ENCODE peak calls at places on chromosomes 12 and 14, in eight cellular contexts. D, X, U, I, W, Z, O and T are unnamed samples.
A peak's percentile ranks its signal among the peaks of the same experiment; 100 is the strongest.

GRCh38 chr14:89957791-89958190 is 2.1 kb downstream of the TDP1 start:
- DNase-seq in D (peak; percentile 49), X (no peak), U (no peak), I (no peak), W (no peak), Z (no peak), O (no peak), T (no peak)

GRCh38 chr12:64890873-64891468 is 66.5 kb downstream of the TBC1D30 start:
- DNase-seq in D (no peak), X (no peak), U (no peak), I (peak; percentile 77), W (no peak), Z (peak; percentile 73), O (peak; percentile 61), T (no peak)

GRCh38 chr14:38366374-38366773 is 110.5 kb upstream of the CLEC14A start:
- DNase-seq in D (no peak), X (no peak), U (no peak), I (peak; percentile 46), W (no peak), Z (peak; percentile 49), O (no peak), T (no peak)

GRCh38 chr12:63869656-63870055 is 25.2 kb downstream of the SRGAP1 start:
- DNase-seq in D (peak; percentile 22), X (no peak), U (no peak), I (no peak), W (no peak), Z (no peak), O (no peak), T (no peak)

GRCh38 chr14:57869530-57870088 is 3.7 kb upstream of the SLC35F4 start:
- DNase-seq in D (no peak), X (no peak), U (no peak), I (no peak), W (no peak), Z (no peak), O (no peak), T (no peak)

GRCh38 chr14:80095623-80096022 is 115.7 kb downstream of the DIO2 start:
- DNase-seq in D (no peak), X (no peak), U (no peak), I (no peak), W (no peak), Z (no peak), O (no peak), T (no peak)

GRCh38 chr12:25051583-25052190 is 102.8 kb upstream of the BCAT1 start:
- DNase-seq in D (no peak), X (no peak), U (no peak), I (no peak), W (no peak), Z (no peak), O (no peak), T (peak; percentile 47)

GRCh38 chr12:101924647-101925046 is 47.3 kb downstream of the DRAM1 start:
- DNase-seq in D (no peak), X (no peak), U (no peak), I (peak; percentile 41), W (no peak), Z (peak; percentile 15), O (no peak), T (no peak)

GRCh38 chr12:92543872-92544271 is 158.9 kb upstream of the PLEKHG7 start:
- DNase-seq in D (no peak), X (no peak), U (no peak), I (no peak), W (no peak), Z (no peak), O (no peak), T (no peak)

GRCh38 chr14:44766285-44766684 is 195.5 kb downstream of the KLHL28 start:
- DNase-seq in D (no peak), X (no peak), U (no peak), I (no peak), W (no peak), Z (no peak), O (no peak), T (no peak)

GRCh38 chr14:69999246-69999645 is 120.0 kb downstream of the SMOC1 start:
- DNase-seq in D (no peak), X (no peak), U (no peak), I (peak; percentile 89), W (peak; percentile 49), Z (no peak), O (no peak), T (no peak)

GRCh38 chr14:69711471-69712216 is 55.3 kb upstream of the SRSF5 start:
- DNase-seq in D (no peak), X (no peak), U (peak; percentile 47), I (no peak), W (peak; percentile 35), Z (no peak), O (no peak), T (no peak)

GRCh38 chr14:59123526-59123925 is 64.9 kb upstream of the DAAM1 start:
- DNase-seq in D (no peak), X (peak; percentile 44), U (no peak), I (peak; percentile 54), W (no peak), Z (no peak), O (no peak), T (no peak)

GRCh38 chr14:75432406-75432805 is 4.6 kb downstream of the JDP2 start:
- DNase-seq in D (no peak), X (no peak), U (no peak), I (no peak), W (no peak), Z (no peak), O (no peak), T (no peak)

GRCh38 chr12:11807453-11807852 is 158.0 kb downstream of the ETV6 start:
- DNase-seq in D (no peak), X (no peak), U (no peak), I (no peak), W (no peak), Z (no peak), O (no peak), T (no peak)

GRCh38 chr12:72274926-72275325 is 2.8 kb downstream of the TRHDE start:
- DNase-seq in D (no peak), X (no peak), U (no peak), I (peak; percentile 14), W (no peak), Z (peak; percentile 15), O (peak; percentile 6), T (no peak)

GRCh38 chr12:69008510-69008909 is 75.5 kb upstream of the CPM start:
- DNase-seq in D (no peak), X (no peak), U (no peak), I (peak; percentile 37), W (no peak), Z (no peak), O (no peak), T (no peak)

GRCh38 chr12:113831486-113831885 is 134.6 kb downstream of the RBM19 start:
- DNase-seq in D (no peak), X (no peak), U (no peak), I (no peak), W (no peak), Z (no peak), O (no peak), T (no peak)
- TF ChIP-seq CTCF in D (no peak), X (no peak), U (no peak), I (no peak), W (no peak), Z (no peak), O (no peak), T (no peak)

DNA sequence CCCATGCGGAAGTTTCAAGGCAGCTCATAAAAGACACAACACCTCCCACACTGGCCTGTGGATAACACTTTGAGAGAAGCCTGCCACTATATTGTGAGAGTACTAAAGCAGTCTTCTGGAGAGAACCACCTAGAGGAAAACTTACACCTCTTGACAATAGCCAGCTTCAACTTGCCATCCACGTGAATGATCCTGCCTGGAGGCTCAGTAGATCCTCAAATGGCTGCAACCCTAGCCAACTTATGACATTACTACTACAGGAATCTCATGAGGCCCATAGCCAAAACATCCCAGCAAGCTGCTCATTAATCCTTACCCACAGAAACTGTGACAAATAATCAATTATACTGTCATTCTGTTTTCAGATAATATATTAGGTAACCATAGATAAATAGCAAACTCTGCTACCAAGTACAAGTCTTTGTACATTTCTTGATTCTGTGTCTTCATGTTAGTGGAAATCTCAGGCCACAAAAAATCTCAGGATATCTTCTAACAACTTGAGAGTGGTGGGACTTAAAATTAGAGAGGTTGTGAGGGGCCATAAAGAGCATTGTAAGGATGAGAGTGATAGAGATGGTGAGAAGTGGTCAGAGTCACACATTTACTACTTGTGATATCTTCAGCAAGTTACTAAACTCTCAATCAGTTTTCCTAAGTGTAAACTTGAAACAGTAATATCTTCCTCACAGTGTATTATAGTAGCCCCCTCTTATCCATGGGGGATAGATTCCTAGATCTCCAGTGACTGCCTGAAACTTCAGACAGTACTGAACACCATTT is 368.0 kb downstream of the C12orf50 start:
- DNase-seq in D (no peak), X (no peak), U (no peak), I (no peak), W (peak; percentile 24), Z (no peak), O (no peak), T (no peak)
- H3K4me3 ChIP-seq in D (no peak overlapping the region), X (no peak overlapping the region), U (no peak overlapping the region), I (no peak overlapping the region), W (no peak overlapping the region), Z (no peak overlapping the region), O (peak overlapping the region; percentile 31), T (no peak overlapping the region)

DNA sequence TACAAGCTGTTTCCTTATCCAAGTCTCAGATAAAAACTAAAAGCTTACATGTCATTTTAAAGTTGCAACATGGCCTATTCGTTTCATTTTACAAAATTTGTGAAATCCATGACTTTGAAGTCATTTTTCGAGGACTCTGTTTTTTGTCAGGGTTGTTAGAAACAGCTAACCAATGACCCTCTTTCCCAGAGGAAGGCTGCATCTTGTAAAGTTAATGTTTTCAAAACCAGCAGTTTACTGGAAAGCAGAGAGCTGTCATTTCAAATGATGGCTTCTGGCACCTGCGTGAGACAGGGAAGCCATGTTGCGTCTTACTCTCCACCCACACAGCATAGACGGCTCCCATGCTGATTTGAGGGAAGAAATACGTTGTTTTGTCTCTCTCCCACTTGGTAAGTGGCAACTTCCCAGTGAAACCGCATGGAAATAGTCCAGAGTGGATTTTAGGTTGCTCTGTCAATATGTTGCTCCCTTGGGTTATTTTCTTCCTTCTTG is 50.1 kb upstream of the RTRAF start:
- DNase-seq in D (no peak), X (no peak), U (no peak), I (peak; percentile 34), W (no peak), Z (no peak), O (no peak), T (no peak)
- H3K27ac ChIP-seq in D (peak overlapping the region; percentile 66), X (no peak overlapping the region), U (no peak overlapping the region), I (no peak overlapping the region), W (no peak overlapping the region), Z (no peak overlapping the region), O (no peak overlapping the region), T (no peak overlapping the region)

GRCh38 chr12:105507311-105508035 is 177.0 kb downstream of the C12orf75 start:
- DNase-seq in D (no peak), X (no peak), U (no peak), I (peak; percentile 43), W (no peak), Z (no peak), O (no peak), T (no peak)

GRCh38 chr12:105502426-105502930 is 172.0 kb downstream of the C12orf75 start:
- DNase-seq in D (peak; percentile 87), X (no peak), U (no peak), I (no peak), W (no peak), Z (no peak), O (no peak), T (no peak)

GRCh38 chr12:105506678-105507310 is 176.3 kb downstream of the C12orf75 start:
- DNase-seq in D (no peak), X (no peak), U (no peak), I (no peak), W (no peak), Z (no peak), O (no peak), T (no peak)

GRCh38 chr12:105508096-105508495 is 177.6 kb downstream of the C12orf75 start:
- DNase-seq in D (no peak), X (no peak), U (no peak), I (no peak), W (no peak), Z (no peak), O (no peak), T (no peak)

GRCh38 chr12:105504286-105504685 is 173.8 kb downstream of the C12orf75 start:
- DNase-seq in D (peak; percentile 76), X (no peak), U (no peak), I (no peak), W (no peak), Z (no peak), O (no peak), T (no peak)
- TF ChIP-seq CTCF in D (peak; percentile 71), X (no peak), U (no peak), I (no peak), W (no peak), Z (peak; percentile 31), O (no peak), T (no peak)